ENCODE peak calls at places on chromosome 10, in six cellular contexts. Q is IMR-90, Y is H54, M is A549, J is gastrocnemius medialis, C is endothelial cell of umbilical vein. S is an unnamed sample.

GRCh38 chr10:103890194-103890658 is 27.8 kb downstream of the STN1 start:
- DNase-seq in J (no peak), M (peak; percentile 92), C (peak; percentile 24), Y (no peak), Q (peak; percentile 8), S (no peak)

GRCh38 chr10:3548702-3549101 is 236.3 kb downstream of the KLF6 start:
- DNase-seq in Y (no peak), Q (peak; percentile 47), M (no peak), J (no peak), C (peak; percentile 34), S (no peak)

GRCh38 chr10:71727429-71728217 is 8.0 kb upstream of the C10orf105 start:
- DNase-seq in M (peak; percentile 42), Y (peak; percentile 36), C (no peak), Q (no peak), J (peak; percentile 40), S (peak; percentile 90)

GRCh38 chr10:111137012-111137411 is 60.2 kb downstream of the ADRA2A start:
- DNase-seq in C (no peak), Y (no peak), J (no peak), Q (no peak), M (peak; percentile 39), S (no peak)

GRCh38 chr10:110355922-110356627 is 51.4 kb upstream of the SMNDC1 start:
- DNase-seq in C (no peak), M (no peak), Y (no peak), Q (no peak), J (no peak), S (no peak)

GRCh38 chr10:97454330-97455036 is 8.5 kb downstream of the ZDHHC16 start:
- DNase-seq in C (peak; percentile 39), M (no peak), J (no peak), Q (peak; percentile 34), Y (no peak), S (peak; percentile 50)

GRCh38 chr10:129653861-129654260 is 186.8 kb downstream of the MGMT start:
- DNase-seq in Y (no peak), C (no peak), J (no peak), M (no peak), Q (no peak), S (no peak)

GRCh38 chr10:121169406-121169805 is 318.2 kb downstream of the WDR11 start:
- DNase-seq in Y (no peak), Q (no peak), C (no peak), M (no peak), J (no peak), S (no peak)

GRCh38 chr10:98967601-98968000 is 268.1 kb downstream of the HPSE2 start:
- DNase-seq in J (no peak), M (no peak), C (no peak), Y (no peak), Q (peak; percentile 46), S (no peak)

GRCh38 chr10:48455392-48456151 is 149.1 kb downstream of the MAPK8 start:
- DNase-seq in J (no peak), Y (no peak), C (no peak), Q (no peak), M (no peak), S (no peak)

GRCh38 chr10:122374859-122375721 is 582 bp downstream of the PLEKHA1 start:
- DNase-seq in Q (peak; percentile 47), Y (peak; percentile 19), M (peak; percentile 49), C (peak; percentile 68), J (no peak), S (peak; percentile 18)

GRCh38 chr10:107440741-107441140 is 276.2 kb upstream of the SORCS1 start:
- DNase-seq in J (no peak), Y (no peak), M (no peak), Q (no peak), C (no peak), S (no peak)

GRCh38 chr10:99784025-99784730 is 1.7 kb downstream of the ABCC2 start:
- DNase-seq in Q (peak; percentile 90), J (no peak), M (peak; percentile 69), Y (no peak), C (peak; percentile 54), S (no peak)

GRCh38 chr10:36515313-36515712 is 610.1 kb upstream of the ANKRD30A start:
- DNase-seq in M (no peak), J (no peak), Y (no peak), Q (peak; percentile 56), C (no peak), S (no peak)

GRCh38 chr10:87767253-87767652 is 50.8 kb downstream of the ATAD1 start:
- DNase-seq in J (no peak), Y (no peak), Q (peak; percentile 47), C (no peak), M (no peak), S (no peak)

GRCh38 chr10:101782811-101783735 is at the start of gene NPM3:
- DNase-seq in C (peak; percentile 81), J (peak; percentile 68), Y (peak; percentile 94), M (peak; percentile 81), Q (peak; percentile 70), S (peak; percentile 85)
- TF ChIP-seq POLR2A in C (peak; percentile 72), J (peak; percentile 14), Y (peak; percentile 39), M (peak; percentile 51), Q (peak; percentile 59), S (peak; percentile 46)

DNA sequence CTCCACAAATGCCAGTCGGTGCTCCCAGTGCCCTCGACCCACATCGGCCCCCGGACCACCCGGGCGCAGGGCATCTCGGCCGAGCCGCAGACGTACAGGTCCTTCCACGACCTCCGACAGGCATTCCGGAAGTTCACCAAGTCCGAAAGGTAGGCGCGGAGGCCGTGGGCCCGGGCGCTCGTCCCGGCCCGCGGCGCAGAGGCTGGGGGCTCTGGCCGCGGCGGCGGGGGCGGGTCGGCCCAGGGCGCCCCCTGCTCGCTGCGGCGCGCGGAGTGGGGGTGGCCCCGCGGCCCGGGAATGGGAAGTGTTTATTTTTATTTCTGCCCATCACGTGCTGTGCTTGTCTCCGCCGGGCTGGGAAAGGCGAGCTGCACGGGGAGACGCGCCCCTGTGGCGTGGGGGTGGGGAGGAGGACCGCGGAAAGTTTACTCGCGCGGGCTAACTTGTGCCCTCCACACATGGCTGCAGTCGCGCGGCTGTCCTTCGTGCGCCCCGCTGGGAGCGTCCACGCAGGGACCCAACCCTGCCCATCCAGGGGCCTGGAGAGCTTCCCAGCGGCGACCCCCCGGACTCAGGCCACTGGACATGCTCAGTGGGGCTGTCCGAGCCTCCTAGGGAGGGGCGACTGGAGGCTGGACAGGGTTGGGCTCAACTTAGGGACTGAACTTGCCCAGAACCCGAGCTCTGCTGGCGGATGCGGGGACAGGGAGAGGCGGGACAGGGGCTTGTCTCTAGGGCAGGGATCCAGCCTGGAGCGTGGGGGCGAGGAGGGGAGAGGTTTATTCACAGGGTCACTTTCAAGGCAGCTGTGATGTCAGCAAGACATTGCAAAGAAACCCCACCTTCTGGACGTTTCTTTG is 82.6 kb upstream of the PRKG1 start:
- DNase-seq in Y (no peak), Q (peak; percentile 67), C (peak; percentile 37), J (peak; percentile 74), M (no peak), S (no peak)
- TF ChIP-seq POLR2A in Y (peak; percentile 27), Q (peak; percentile 44), C (no peak), J (peak; percentile 89), M (no peak), S (no peak)

DNA sequence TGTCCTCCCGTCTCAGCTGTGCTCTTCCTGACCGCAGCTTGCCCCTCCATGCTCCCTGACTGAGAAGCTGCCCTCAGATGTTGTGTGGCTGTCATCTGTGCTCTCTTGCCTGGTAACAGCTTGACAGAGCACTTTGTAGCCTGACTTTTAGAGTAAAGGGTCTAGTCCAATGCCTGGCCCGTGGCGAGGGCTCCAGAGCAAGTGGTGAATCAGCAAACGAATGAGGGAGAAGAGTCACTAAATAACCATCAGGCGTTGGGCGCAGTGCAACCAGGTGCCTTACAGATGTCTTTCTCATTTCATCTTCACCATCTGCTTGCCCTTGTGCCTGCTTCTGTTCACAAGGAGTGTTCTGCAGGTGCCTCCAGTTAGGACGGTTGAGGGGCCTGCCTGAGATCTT is 45.6 kb downstream of the MKI67 start:
- DNase-seq in C (no peak), J (no peak), Y (no peak), M (no peak), Q (no peak), S (no peak)
- TF ChIP-seq POLR2A in C (no peak), J (no peak), Y (no peak), M (no peak), Q (no peak), S (no peak)

GRCh38 chr10:95290446-95290800 is 380 bp downstream of the PDLIM1 start:
- DNase-seq in C (no peak), M (no peak), Q (no peak), Y (no peak), J (no peak), S (no peak)

GRCh38 chr10:95289003-95289920 is 1.5 kb downstream of the PDLIM1 start:
- DNase-seq in J (no peak), Q (no peak), C (no peak), M (peak; percentile 81), Y (no peak), S (no peak)

GRCh38 chr10:95289921-95290421 is 832 bp downstream of the PDLIM1 start:
- DNase-seq in Y (no peak), Q (no peak), C (no peak), J (no peak), M (no peak), S (no peak)

GRCh38 chr10:95291634-95292039 is 834 bp upstream of the PDLIM1 start:
- DNase-seq in Y (no peak), M (no peak), C (no peak), J (no peak), Q (no peak), S (no peak)

DNA sequence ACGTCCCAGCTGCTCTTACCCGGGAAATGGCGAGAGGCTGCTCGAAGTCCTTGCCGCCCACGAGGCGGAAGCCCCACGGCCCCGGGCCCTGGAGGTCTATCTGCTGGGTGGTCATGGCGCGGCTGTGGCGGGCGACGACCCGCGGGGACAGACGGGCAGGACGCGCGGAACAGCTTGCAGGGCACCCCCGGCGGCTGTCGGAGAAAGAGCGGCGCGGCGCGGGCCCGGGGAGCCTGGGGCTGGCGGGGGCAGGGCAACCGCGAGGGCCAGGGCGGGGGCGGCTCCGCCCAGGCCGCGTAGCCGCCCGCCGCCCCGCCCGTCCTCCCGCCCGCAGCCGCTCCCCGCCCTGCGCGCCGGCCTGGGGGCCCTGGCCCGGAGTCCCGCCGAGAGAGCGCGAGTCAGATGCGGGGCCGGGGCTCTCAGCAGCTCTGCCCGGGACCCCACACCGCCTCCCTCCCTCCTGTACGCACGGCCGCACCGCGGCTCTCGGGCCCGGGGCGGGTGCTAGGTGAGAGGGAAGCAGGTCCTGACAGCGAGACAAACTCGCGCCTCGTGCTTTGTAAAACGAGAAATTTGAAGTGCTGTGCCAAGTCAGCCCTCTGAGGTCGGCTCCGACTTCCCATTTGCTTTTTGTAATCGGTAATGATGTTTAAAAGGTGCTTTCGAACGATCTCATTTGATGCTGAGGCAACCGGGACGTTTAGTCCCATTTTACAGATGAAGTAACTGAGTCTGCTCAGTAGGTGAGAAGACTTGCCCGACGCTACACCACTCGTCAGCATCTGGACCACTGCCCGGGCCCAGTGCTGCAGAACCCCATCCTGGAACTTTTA is at the start of gene PDLIM1:
- DNase-seq in Y (peak; percentile 76), M (peak; percentile 72), Q (peak; percentile 45), J (peak; percentile 54), C (peak; percentile 58), S (peak; percentile 80)
- TF ChIP-seq POLR2A in Y (peak; percentile 61), M (peak; percentile 65), Q (peak; percentile 80), J (peak; percentile 93), C (peak; percentile 57), S (peak; percentile 63)